ENCODE peak calls at places on chromosomes 13 and 19, in eight cellular contexts. R is AG08396; Z is LHCN-M2; Y is kidney glomerular epithelial cell; O is AG09319; I is activated CD4-positive, alpha-beta T cell treated with anti-CD3 and anti-CD28 coated beads, Interleukin-2, amount 50 U/mL, for 4 hours; S is LoVo; W is NCI-H69. T is an unnamed sample.

GRCh38 chr19:54684537-54684936 is 21.8 kb downstream of the LILRB4 start:
- DNase-seq in W (no peak), I (no peak), O (no peak), R (peak), Z (peak), S (peak), Y (peak), T (no peak)

GRCh38 chr19:47601180-47601904 is 7.6 kb upstream of the BICRA start:
- DNase-seq in O (no peak), R (no peak), Y (no peak), S (peak), Z (no peak), W (no peak), I (no peak), T (no peak)

GRCh38 chr13:101640797-101641400 is 188.4 kb downstream of the ITGBL1 start:
- DNase-seq in Z (peak), Y (peak), R (peak), O (no peak), I (no peak), W (no peak), S (no peak), T (peak)

GRCh38 chr19:55088543-55089265 is 13.0 kb downstream of the EPS8L1 start:
- DNase-seq in W (peak), O (no peak), Y (peak), Z (peak), I (peak), R (peak), S (peak), T (no peak)

GRCh38 chr13:92547256-92547655 is 679.4 kb upstream of the GPC6 start:
- DNase-seq in I (no peak), O (no peak), S (no peak), W (no peak), Y (no peak), Z (no peak), R (no peak), T (no peak)

GRCh38 chr19:27709496-27709895 is 1503.5 kb downstream of the UQCRFS1 start:
- DNase-seq in Z (no peak), I (no peak), O (no peak), Y (no peak), S (no peak), R (no peak), W (no peak), T (no peak)

GRCh38 chr13:35496761-35497386 is 20.4 kb upstream of the MAB21L1 start:
- DNase-seq in Z (no peak), S (no peak), R (no peak), W (no peak), I (no peak), Y (no peak), O (no peak), T (no peak)

GRCh38 chr13:48653074-48654054 is at the start of gene CYSLTR2:
- DNase-seq in Z (peak), I (no peak), S (no peak), W (peak), O (no peak), Y (no peak), R (no peak), T (peak)

GRCh38 chr13:31835932-31836331 is 96.6 kb downstream of the RXFP2 start:
- DNase-seq in I (no peak), Z (peak), W (peak), Y (peak), O (no peak), S (peak), R (peak), T (no peak)

GRCh38 chr13:61664821-61665705 is 249.4 kb upstream of the PCDH20 start:
- DNase-seq in Z (no peak), I (no peak), W (peak), S (peak), R (no peak), O (no peak), Y (peak), T (peak)

GRCh38 chr13:77330009-77330471 is 3.1 kb upstream of the MYCBP2 start:
- DNase-seq in Y (no peak), Z (no peak), O (no peak), S (no peak), I (no peak), W (no peak), R (no peak), T (no peak)

GRCh38 chr13:35499131-35500051 is 22.9 kb upstream of the MAB21L1 start:
- DNase-seq in W (peak), Y (no peak), Z (no peak), S (no peak), O (no peak), I (no peak), R (no peak), T (no peak)

GRCh38 chr13:54965881-54966280 is 1937.3 kb downstream of the OLFM4 start:
- DNase-seq in R (no peak), W (no peak), Z (no peak), Y (no peak), O (no peak), S (no peak), I (no peak), T (peak)

GRCh38 chr19:45791744-45792481 is 732 bp downstream of the DMWD start:
- DNase-seq in W (no peak), R (no peak), Y (no peak), O (no peak), Z (no peak), I (no peak), S (no peak), T (no peak)

GRCh38 chr19:53019684-53020083 is 6.0 kb downstream of the ERVV-1 start:
- DNase-seq in W (peak), Y (no peak), R (no peak), S (no peak), Z (no peak), O (no peak), I (no peak), T (no peak)

GRCh38 chr19:7500811-7501450 is 12.1 kb upstream of the PEX11G start:
- DNase-seq in R (peak), Z (no peak), O (no peak), Y (no peak), W (peak), I (peak), S (peak), T (no peak)

GRCh38 chr19:913080-913748 is at the start of gene R3HDM4:
- DNase-seq in I (peak), Y (peak), Z (peak), R (peak), W (peak), O (no peak), S (peak), T (no peak)

GRCh38 chr19:49436381-49437017 is 4.8 kb downstream of the SLC17A7 start:
- DNase-seq in I (peak), S (no peak), R (no peak), Y (no peak), W (peak), O (no peak), Z (no peak), T (no peak)

GRCh38 chr19:4297901-4298771 is 4.1 kb downstream of the TMIGD2 start:
- DNase-seq in Z (no peak), Y (no peak), I (no peak), S (no peak), R (no peak), W (no peak), O (no peak), T (no peak)

GRCh38 chr13:112052213-112052612 is 14.7 kb upstream of the SOX1 start:
- DNase-seq in Z (no peak), Y (no peak), I (no peak), W (no peak), O (no peak), S (no peak), R (no peak), T (no peak)

GRCh38 chr13:110447058-110447511 is 114.4 kb downstream of the RAB20 start:
- DNase-seq in W (no peak), Z (no peak), R (no peak), O (peak), S (no peak), I (no peak), Y (no peak), T (no peak)

GRCh38 chr13:113846639-113847318 is 17.1 kb downstream of the GAS6 start:
- DNase-seq in O (no peak), R (no peak), Z (no peak), W (no peak), I (peak), Y (no peak), S (no peak), T (no peak)

GRCh38 chr19:35657904-35658700 is 8.2 kb upstream of the UPK1A start:
- DNase-seq in O (no peak), R (no peak), Y (no peak), S (no peak), I (no peak), Z (peak), W (no peak), T (no peak)

GRCh38 chr13:97223711-97224461 is 1.8 kb downstream of the MBNL2 start:
- DNase-seq in R (peak), O (peak), S (peak), W (peak), Y (peak), I (no peak), Z (peak), T (peak)

GRCh38 chr19:35207391-35207871 is 21.1 kb downstream of the FAM187B start:
- DNase-seq in I (peak), O (no peak), Z (no peak), W (no peak), Y (no peak), R (no peak), S (no peak), T (no peak)

GRCh38 chr19:3389876-3390361 is 23.5 kb downstream of the NFIC start:
- DNase-seq in Z (no peak), I (no peak), R (no peak), O (no peak), S (no peak), W (peak), Y (no peak), T (no peak)

GRCh38 chr19:18090545-18091216 is 3.9 kb upstream of the IL12RB1 start:
- DNase-seq in S (no peak), R (peak), W (no peak), Y (no peak), I (no peak), O (no peak), Z (peak), T (no peak)

GRCh38 chr13:23794267-23795161 is 94.7 kb downstream of the MIPEP start:
- DNase-seq in O (peak), Y (peak), Z (peak), I (no peak), R (peak), W (peak), S (peak), T (no peak)

GRCh38 chr19:5707576-5708575 is 12.1 kb downstream of the LONP1 start:
- DNase-seq in W (no peak), Z (no peak), R (peak), Y (no peak), I (no peak), O (no peak), S (no peak), T (no peak)

GRCh38 chr13:33743438-33744368 is 74.2 kb upstream of the RFC3 start:
- DNase-seq in I (no peak), W (peak), Y (no peak), Z (no peak), S (no peak), O (no peak), R (no peak), T (no peak)

GRCh38 chr19:661427-662196 is 1.4 kb downstream of the RNF126 start:
- DNase-seq in R (peak), O (no peak), Y (no peak), W (no peak), I (peak), S (no peak), Z (peak), T (no peak)

GRCh38 chr13:99384468-99384867 is 77.3 kb upstream of the GPR183 start:
- DNase-seq in Y (no peak), W (no peak), S (no peak), I (no peak), Z (no peak), R (no peak), O (no peak), T (no peak)

GRCh38 chr19:11745871-11746270 is 7.1 kb upstream of the ZNF823 start:
- DNase-seq in S (no peak), I (no peak), Z (no peak), R (no peak), Y (peak), W (no peak), O (no peak), T (no peak)

GRCh38 chr13:30004204-30004603 is 153.8 kb upstream of the UBL3 start:
- DNase-seq in W (no peak), Y (no peak), R (peak), S (no peak), O (no peak), Z (no peak), I (no peak), T (no peak)

GRCh38 chr13:65836066-65836465 is 1394.1 kb downstream of the PCDH9 start:
- DNase-seq in Y (no peak), I (no peak), S (no peak), W (peak), Z (peak), R (no peak), O (no peak), T (no peak)

GRCh38 chr19:13056052-13056660 is 46.5 kb downstream of the LYL1 start:
- DNase-seq in Z (no peak), R (peak), O (peak), Y (peak), I (no peak), S (no peak), W (peak), T (no peak)

GRCh38 chr13:94065741-94066140 is 413.7 kb downstream of the DCT start:
- DNase-seq in O (no peak), W (peak), S (no peak), R (peak), I (no peak), Y (peak), Z (no peak), T (no peak)

GRCh38 chr13:26446751-26447150 is 110.7 kb upstream of the WASF3 start:
- DNase-seq in R (no peak), Z (peak), I (no peak), Y (no peak), W (no peak), O (no peak), S (no peak), T (no peak)

GRCh38 chr19:13766095-13766481 is 1.8 kb downstream of the MRI1 start:
- DNase-seq in Z (no peak), R (no peak), W (no peak), S (no peak), Y (no peak), O (no peak), I (no peak), T (no peak)